ENCODE peak calls at places on chromosomes 5 and 9, in four cellular contexts. L is activated T-cell treated with anti-CD3 and anti-CD28 coated beads, Interleukin-2, amount 50 U/mL, for 72 hours; E is HL-60; C is NAMALWA. M is an unnamed sample.

GRCh38 chr9:117290809-117291208 is 124.0 kb downstream of the ASTN2 start:
- DNase-seq in C (no peak), E (no peak), L (no peak), M (no peak)

GRCh38 chr9:123832858-123833257 is 97.1 kb downstream of the DENND1A start:
- DNase-seq in C (no peak), L (no peak), E (no peak), M (no peak)

GRCh38 chr5:98518754-98519153 is 254.7 kb upstream of the RGMB start:
- DNase-seq in E (no peak), C (no peak), L (no peak), M (no peak)

GRCh38 chr5:88172847-88173758 is 95.5 kb downstream of the TMEM161B start:
- DNase-seq in L (no peak), E (no peak), C (no peak), M (no peak)

GRCh38 chr9:92970467-92970923 is 23.2 kb downstream of the FGD3 start:
- DNase-seq in L (no peak), C (no peak), E (no peak), M (no peak)

GRCh38 chr5:171757853-171758535 is 27.6 kb upstream of the SMIM23 start:
- DNase-seq in C (no peak), L (no peak), E (no peak), M (no peak)

GRCh38 chr5:32339198-32339597 is 26.5 kb upstream of the MTMR12 start:
- DNase-seq in E (no peak), C (peak; percentile 52), L (no peak), M (no peak)

GRCh38 chr5:21701317-21701716 is 1151.8 kb downstream of the CDH12 start:
- DNase-seq in L (no peak), C (no peak), E (no peak), M (no peak)

GRCh38 chr9:127949827-127950512 is 12.3 kb upstream of the DPM2 start:
- DNase-seq in L (no peak), E (no peak), C (no peak), M (no peak)

GRCh38 chr5:175382171-175382570 is 61.8 kb downstream of the DRD1 start:
- DNase-seq in C (no peak), E (no peak), L (no peak), M (no peak)

GRCh38 chr9:9791621-9792020 is 821.2 kb downstream of the PTPRD start:
- DNase-seq in L (no peak), E (no peak), C (peak; percentile 62), M (no peak)

GRCh38 chr9:37283730-37284235 is 138.7 kb upstream of the GRHPR start:
- DNase-seq in L (no peak), C (peak; percentile 73), E (no peak), M (no peak)

GRCh38 chr9:123455187-123455586 is 99.2 kb downstream of the CRB2 start:
- DNase-seq in L (no peak), E (no peak), C (no peak), M (no peak)

GRCh38 chr5:150636391-150637244 is 3.8 kb upstream of the SYNPO start:
- DNase-seq in C (no peak), L (no peak), E (no peak), M (no peak)

GRCh38 chr9:77158772-77159513 is 18.4 kb upstream of the VPS13A start:
- DNase-seq in L (no peak), C (no peak), E (no peak), M (no peak)

GRCh38 chr5:95759634-95760033 is 28.5 kb downstream of the RHOBTB3 start:
- DNase-seq in L (no peak), C (no peak), E (no peak), M (no peak)

GRCh38 chr5:1058988-1059883 is 50.6 kb downstream of the NKD2 start:
- DNase-seq in C (no peak), L (no peak), E (no peak), M (no peak)

GRCh38 chr5:83095973-83096539 is 18.7 kb downstream of the XRCC4 start:
- DNase-seq in E (no peak), L (no peak), C (no peak), M (no peak)

GRCh38 chr9:98575379-98576346 is 133.1 kb downstream of the GABBR2 start:
- DNase-seq in L (peak; percentile 50), C (peak; percentile 4), E (peak; percentile 90), M (peak; percentile 53)

GRCh38 chr9:133051281-133051900 is 10.4 kb upstream of the CEL start:
- DNase-seq in L (no peak), C (no peak), E (no peak), M (no peak)

GRCh38 chr9:137522746-137523455 is 27.3 kb downstream of the PNPLA7 start:
- DNase-seq in L (no peak), C (no peak), E (no peak), M (no peak)

GRCh38 chr5:76514254-76514653 is 108.9 kb downstream of the F2RL2 start:
- DNase-seq in C (no peak), E (no peak), L (no peak), M (no peak)

GRCh38 chr5:42641321-42642005 is 115.2 kb upstream of the CCDC152 start:
- DNase-seq in L (no peak), C (no peak), E (no peak), M (no peak)

GRCh38 chr5:16457451-16457850 is 8.1 kb downstream of the ZNF622 start:
- DNase-seq in L (no peak), E (no peak), C (no peak), M (no peak)

GRCh38 chr9:82445556-82445955 is 457.0 kb downstream of the SPATA31D1 start:
- DNase-seq in C (no peak), L (no peak), E (no peak), M (no peak)

GRCh38 chr9:1726993-1727759 is 288.0 kb upstream of the SMARCA2 start:
- DNase-seq in E (no peak), C (peak; percentile 36), L (no peak), M (no peak)

GRCh38 chr9:2125909-2126308 is 110.8 kb downstream of the SMARCA2 start:
- DNase-seq in L (no peak), E (no peak), C (peak; percentile 28), M (no peak)

M was measured in stimulated activated naive CD8-positive, alpha-beta T cell treated with anti-CD3 and anti-CD28 coated beads, Interleukin-15, Interleukin-2, amounts not matched to agents 100 U/mL and 50 U/mL, for 24 hours.